ENCODE peak calls at places on chromosomes 3 and 15, in eight cellular contexts. O is mesenteric fat pad, P is amygdala, K is HFFc6, L is neural crest cell, G is cardiac muscle cell, A is aorta, E is IMR-90. U is an unnamed sample.

GRCh38 chr3:177932346-177932745 is 603.9 kb upstream of the KCNMB2 start:
- DNase-seq in P (no peak), E (no peak), A (no peak), K (no peak), O (no peak), G (peak; percentile 20), L (no peak), U (no peak)

GRCh38 chr3:172070269-172070668 is 30.9 kb downstream of the FNDC3B start:
- DNase-seq in A (no peak), K (no peak), O (no peak), L (no peak), P (no peak), G (peak; percentile 47), E (no peak), U (no peak)

GRCh38 chr3:15982667-15983145 is 184.9 kb upstream of the ANKRD28 start:
- DNase-seq in O (no peak), P (no peak), A (peak; percentile 73), G (peak; percentile 84), L (no peak), K (peak; percentile 98), E (peak; percentile 96), U (peak; percentile 22)

GRCh38 chr3:100185847-100186246 is 71.5 kb upstream of the FILIP1L start:
- DNase-seq in A (no peak), E (no peak), K (peak; percentile 7), O (no peak), G (no peak), L (no peak), P (no peak), U (peak; percentile 21)

GRCh38 chr3:148816427-148816826 is 11.2 kb upstream of the CPB1 start:
- DNase-seq in G (no peak), O (no peak), E (no peak), K (no peak), L (no peak), A (no peak), P (no peak), U (no peak)

GRCh38 chr15:79629687-79630086 is 197.6 kb downstream of the MINAR1 start:
- DNase-seq in P (no peak), G (peak; percentile 79), K (peak; percentile 10), E (peak; percentile 41), L (no peak), O (no peak), A (no peak), U (no peak)

GRCh38 chr15:85563328-85563727 is 182.9 kb downstream of the AKAP13 start:
- DNase-seq in A (no peak), G (peak; percentile 89), L (no peak), K (peak; percentile 1), E (peak; percentile 33), O (no peak), P (no peak), U (peak; percentile 67)

GRCh38 chr3:43789028-43789427 is 98.3 kb downstream of the ABHD5 start:
- DNase-seq in A (no peak), K (no peak), L (no peak), O (no peak), G (no peak), P (no peak), E (no peak), U (no peak)

GRCh38 chr15:98397411-98397810 is 250.9 kb upstream of the IGF1R start:
- DNase-seq in A (no peak), G (no peak), O (no peak), L (no peak), K (no peak), P (no peak), E (no peak), U (no peak)

GRCh38 chr3:78978037-78978436 is 789.8 kb downstream of the ROBO1 start:
- DNase-seq in A (no peak), O (no peak), P (no peak), K (peak; percentile 16), G (peak; percentile 43), E (peak; percentile 28), L (no peak), U (peak; percentile 68)

GRCh38 chr3:83842511-83842910 is 1116.3 kb upstream of the CADM2 start:
- DNase-seq in G (no peak), A (no peak), K (no peak), P (no peak), O (no peak), E (no peak), L (no peak), U (no peak)

GRCh38 chr15:98646546-98647025 is 1.8 kb upstream of the IGF1R start:
- DNase-seq in K (no peak), L (no peak), P (no peak), O (no peak), G (peak; percentile 3), E (no peak), A (no peak), U (no peak)

GRCh38 chr3:170631755-170632488 is 46.0 kb upstream of the SLC7A14 start:
- DNase-seq in A (no peak), G (no peak), P (no peak), L (no peak), K (no peak), E (no peak), O (no peak), U (no peak)

GRCh38 chr3:139353920-139354556 is 10.2 kb downstream of the MRPS22 start:
- DNase-seq in O (no peak), K (peak; percentile 79), E (peak; percentile 71), G (peak; percentile 75), L (peak; percentile 26), A (no peak), P (no peak), U (peak; percentile 58)

GRCh38 chr15:54149115-54149531 is 170.9 kb downstream of the UNC13C start:
- DNase-seq in P (no peak), O (no peak), G (no peak), K (no peak), A (no peak), E (peak; percentile 17), L (no peak), U (no peak)

GRCh38 chr3:143280984-143281383 is 161.4 kb downstream of the CHST2 start:
- DNase-seq in O (no peak), G (no peak), E (no peak), A (no peak), P (no peak), K (no peak), L (no peak), U (no peak)

GRCh38 chr3:196222876-196223595 is 6.7 kb downstream of the SLC51A start:
- DNase-seq in L (no peak), P (no peak), A (no peak), O (no peak), E (no peak), K (no peak), G (no peak), U (no peak)

GRCh38 chr3:42288385-42288784 is 22.4 kb upstream of the CCK start:
- DNase-seq in A (no peak), P (no peak), G (no peak), E (no peak), K (no peak), O (no peak), L (no peak), U (no peak)

GRCh38 chr15:33737687-33738606 is 230.3 kb upstream of the CHRM5 start:
- DNase-seq in O (no peak), A (no peak), L (peak; percentile 57), P (no peak), E (peak; percentile 23), K (peak; percentile 20), G (peak; percentile 39), U (peak; percentile 55)

GRCh38 chr15:51450001-51450400 is 108.5 kb downstream of the GLDN start:
- DNase-seq in P (no peak), K (no peak), E (no peak), O (no peak), A (no peak), L (no peak), G (peak; percentile 63), U (no peak)

GRCh38 chr3:120568624-120569023 is 27.5 kb upstream of the NDUFB4 start:
- DNase-seq in A (no peak), E (peak; percentile 36), O (no peak), K (peak; percentile 49), L (no peak), P (no peak), G (no peak), U (peak; percentile 4)

GRCh38 chr3:169659858-169660614 is 3.5 kb downstream of the MECOM start:
- DNase-seq in L (no peak), P (no peak), G (peak; percentile 13), K (no peak), A (peak; percentile 53), E (no peak), O (no peak), U (no peak)

GRCh38 chr15:84749111-84749991 is 959 bp downstream of the ZNF592 start:
- DNase-seq in G (peak; percentile 36), E (no peak), O (no peak), A (no peak), P (no peak), L (no peak), K (no peak), U (peak; percentile 42)

GRCh38 chr15:81908111-81908510 is 137.7 kb downstream of the MEX3B start:
- DNase-seq in O (no peak), L (no peak), E (no peak), G (no peak), A (no peak), K (no peak), P (no peak), U (no peak)

GRCh38 chr3:10177737-10178136 is 13.0 kb downstream of the IRAK2 start:
- DNase-seq in K (no peak), P (no peak), A (no peak), L (no peak), G (no peak), E (no peak), O (no peak), U (no peak)

GRCh38 chr3:182682263-182683229 is 110.8 kb upstream of the ATP11B start:
- DNase-seq in O (peak; percentile 90), G (peak; percentile 44), K (no peak), E (peak; percentile 10), L (peak; percentile 68), P (peak; percentile 28), A (peak; percentile 49), U (peak; percentile 59)

GRCh38 chr15:70243686-70244540 is 146.2 kb upstream of the TLE3 start:
- DNase-seq in L (no peak), O (peak; percentile 75), E (no peak), G (no peak), K (no peak), A (no peak), P (no peak), U (no peak)

GRCh38 chr3:23035927-23036640 is 167.0 kb upstream of the UBE2E2 start:
- DNase-seq in P (no peak), O (no peak), L (no peak), K (no peak), G (no peak), A (no peak), E (no peak), U (no peak)

GRCh38 chr3:126016616-126017015 is 47.6 kb downstream of the ROPN1B start:
- DNase-seq in K (no peak), P (no peak), E (no peak), G (no peak), A (no peak), O (no peak), L (no peak), U (no peak)

GRCh38 chr3:75781079-75781745 is 4.1 kb downstream of the ZNF717 start:
- DNase-seq in P (no peak), L (no peak), G (peak; percentile 4), E (no peak), K (no peak), A (no peak), O (no peak), U (no peak)